ENCODE peak calls at places on chromosome 12, in eight cellular contexts. J is NCI-H1105; H is stimulated activated CD4-positive, alpha-beta T cell treated with anti-CD3 and anti-CD28 coated beads, Interleukin-4, amount 100 ng/mL, for 48 hours; W is PC-9; G is NCI-H1417 treated with DMSO at 0.1 percent for 48 hours; O is hypothalamus; N is fibroblast of the aortic adventitia; I is AG09309. Q is an unnamed sample.

GRCh38 chr12:10672231-10672868 is 1.5 kb downstream of the STYK1 start:
- DNase-seq in W (peak; percentile 42), J (no peak), G (no peak), N (no peak), O (no peak), H (no peak), I (no peak), Q (no peak)

GRCh38 chr12:93314177-93314497 is 63.6 kb upstream of the NUDT4 start:
- DNase-seq in G (no peak), W (no peak), I (no peak), H (no peak), J (no peak), O (no peak), N (no peak), Q (no peak)

GRCh38 chr12:105418232-105418631 is 87.7 kb downstream of the C12orf75 start:
- DNase-seq in H (no peak), W (peak; percentile 73), I (peak; percentile 91), G (no peak), N (peak; percentile 72), O (no peak), J (no peak), Q (no peak)

GRCh38 chr12:121579981-121580868 is 598 bp downstream of the KDM2B start:
- DNase-seq in W (no peak), J (peak; percentile 80), N (peak; percentile 54), H (peak; percentile 63), I (no peak), G (no peak), O (peak; percentile 52), Q (peak; percentile 32)

GRCh38 chr12:109855377-109855776 is 22.2 kb upstream of the TRPV4 start:
- DNase-seq in J (no peak), H (no peak), I (no peak), G (no peak), O (no peak), W (no peak), N (no peak), Q (no peak)

GRCh38 chr12:622420-622819 is 40.8 kb downstream of the NINJ2 start:
- DNase-seq in J (no peak), G (no peak), N (no peak), H (no peak), O (no peak), W (no peak), I (no peak), Q (no peak)

GRCh38 chr12:95200128-95200973 is 16.9 kb downstream of the FGD6 start:
- DNase-seq in O (no peak), H (no peak), I (no peak), J (no peak), G (no peak), N (peak; percentile 38), W (no peak), Q (no peak)

GRCh38 chr12:93146278-93146939 is 217.3 kb upstream of the EEA1 start:
- DNase-seq in I (no peak), W (no peak), J (no peak), N (peak; percentile 57), H (no peak), O (no peak), G (no peak), Q (no peak)

GRCh38 chr12:42372154-42372791 is 46.3 kb downstream of the PPHLN1 start:
- DNase-seq in W (peak; percentile 43), O (no peak), N (peak; percentile 56), I (peak; percentile 3), H (no peak), J (peak; percentile 63), G (peak; percentile 19), Q (no peak)

GRCh38 chr12:53744730-53745129 is 7.0 kb downstream of the CISTR start:
- DNase-seq in N (no peak), I (no peak), J (no peak), H (no peak), W (no peak), G (no peak), O (no peak), Q (no peak)

GRCh38 chr12:49131973-49132461 is 822 bp upstream of the TUBA1B start:
- DNase-seq in H (no peak), I (no peak), O (no peak), W (no peak), J (no peak), N (peak; percentile 65), G (no peak), Q (peak; percentile 45)

GRCh38 chr12:50101663-50102062 is 2.1 kb upstream of the GPD1 start:
- DNase-seq in O (no peak), G (no peak), N (peak; percentile 57), W (peak; percentile 48), H (no peak), I (no peak), J (no peak), Q (no peak)

GRCh38 chr12:132639996-132640520 is 21.5 kb downstream of the P2RX2 start:
- DNase-seq in N (no peak), W (no peak), O (no peak), J (no peak), I (no peak), G (no peak), H (no peak), Q (no peak)

GRCh38 chr12:120489018-120489417 is 6.9 kb upstream of the DYNLL1 start:
- DNase-seq in W (no peak), O (no peak), J (no peak), H (no peak), G (no peak), I (no peak), N (no peak), Q (no peak)

GRCh38 chr12:57454566-57455373 is at the start of gene INHBE:
- DNase-seq in O (no peak), H (no peak), J (no peak), I (peak; percentile 86), G (no peak), W (no peak), N (peak; percentile 88), Q (peak; percentile 59)

GRCh38 chr12:116520801-116521471 is 38.2 kb upstream of the MAP1LC3B2 start:
- DNase-seq in J (no peak), O (no peak), W (no peak), N (no peak), H (no peak), I (peak; percentile 76), G (no peak), Q (no peak)

GRCh38 chr12:58711968-58712367 is 208.3 kb downstream of the LRIG3 start:
- DNase-seq in N (peak; percentile 11), I (peak; percentile 52), O (no peak), H (no peak), W (no peak), J (no peak), G (no peak), Q (no peak)

GRCh38 chr12:7075518-7075917 is 15.0 kb downstream of the C1S start:
- DNase-seq in I (no peak), J (no peak), G (no peak), W (no peak), N (no peak), H (no peak), O (no peak), Q (no peak)

GRCh38 chr12:24062642-24063245 is 113.3 kb upstream of the SOX5 start:
- DNase-seq in W (no peak), N (peak; percentile 55), H (no peak), O (no peak), I (no peak), G (no peak), J (no peak), Q (no peak)

GRCh38 chr12:121400332-121401139 is 618 bp downstream of the RNF34 start:
- DNase-seq in I (no peak), W (peak; percentile 63), H (peak; percentile 58), J (peak; percentile 32), N (peak; percentile 23), G (no peak), O (peak; percentile 6), Q (no peak)

GRCh38 chr12:49876070-49876469 is 27.6 kb downstream of the FAIM2 start:
- DNase-seq in O (no peak), N (no peak), H (no peak), J (no peak), G (no peak), I (no peak), W (no peak), Q (no peak)

GRCh38 chr12:95648990-95649791 is 97.9 kb upstream of the USP44 start:
- DNase-seq in N (peak; percentile 14), G (no peak), J (no peak), O (no peak), W (peak; percentile 98), H (no peak), I (peak; percentile 93), Q (no peak)

GRCh38 chr12:81077329-81077685 is 572 bp upstream of the ACSS3 start:
- DNase-seq in I (no peak), N (peak; percentile 7), H (no peak), G (no peak), W (no peak), J (no peak), O (no peak), Q (no peak)

GRCh38 chr12:101097829-101098580 is 112.0 kb downstream of the SLC5A8 start:
- DNase-seq in W (no peak), N (no peak), O (no peak), H (no peak), I (no peak), G (no peak), J (no peak), Q (peak; percentile 84)

GRCh38 chr12:110661337-110661972 is 27.5 kb downstream of the HVCN1 start:
- DNase-seq in G (no peak), N (no peak), I (no peak), O (no peak), W (no peak), H (peak; percentile 35), J (no peak), Q (no peak)

GRCh38 chr12:27627123-27627835 is 69.0 kb upstream of the REP15 start:
- DNase-seq in O (no peak), N (peak; percentile 95), H (no peak), G (no peak), I (peak; percentile 74), W (peak; percentile 57), J (no peak), Q (no peak)

GRCh38 chr12:14774074-14774943 is 29.0 kb downstream of the WBP11 start:
- DNase-seq in J (no peak), O (peak; percentile 79), N (peak; percentile 96), G (no peak), I (peak; percentile 86), W (peak; percentile 84), H (peak; percentile 87), Q (no peak)

GRCh38 chr12:67598598-67598997 is 49.9 kb upstream of the DYRK2 start:
- DNase-seq in H (no peak), N (no peak), O (no peak), G (no peak), W (no peak), J (no peak), I (no peak), Q (no peak)

GRCh38 chr12:99960312-99960711 is 24.4 kb downstream of the ANKS1B start:
- DNase-seq in O (no peak), G (no peak), W (no peak), J (no peak), N (peak; percentile 4), H (no peak), I (no peak), Q (no peak)

GRCh38 chr12:94282675-94283074 is 134.3 kb downstream of the PLXNC1 start:
- DNase-seq in W (no peak), G (no peak), N (no peak), I (no peak), H (no peak), J (no peak), O (no peak), Q (no peak)

GRCh38 chr12:93381183-93381975 is 3.7 kb downstream of the NUDT4 start:
- DNase-seq in N (peak; percentile 45), G (no peak), I (no peak), J (no peak), W (no peak), H (no peak), O (no peak), Q (no peak)

Q was measured in DMS79.